ENCODE peak calls at places on chromosomes 4 and X, in ten cellular contexts. U, F, B, N, E, W, A, Z, X and J are unnamed samples.

GRCh38 chr4:24235609-24236008 is 345.8 kb upstream of the PPARGC1A start:
- DNase-seq in U (no peak), F (no peak), W (no peak), N (peak), X (no peak), A (no peak), Z (no peak), B (peak), E (no peak), J (no peak)

GRCh38 chr4:153024466-153024865 is 88.3 kb downstream of the FHDC1 start:
- DNase-seq in B (no peak), F (no peak), U (no peak), A (no peak), W (no peak), Z (no peak), N (no peak), E (no peak), X (no peak), J (no peak)

GRCh38 chr4:63583561-63583960 is 825.7 kb downstream of the TECRL start:
- DNase-seq in A (no peak), F (no peak), N (no peak), U (no peak), W (no peak), E (no peak), B (no peak), Z (no peak), X (no peak), J (no peak)

GRCh38 chrX:109654710-109655109 is 29.7 kb upstream of the KCNE5 start:
- DNase-seq in B (no peak), E (no peak), F (no peak), N (no peak), U (no peak), X (no peak), A (no peak), W (no peak), Z (no peak), J (no peak)

GRCh38 chr4:53563824-53564223 is 27.5 kb downstream of the LNX1 start:
- DNase-seq in Z (peak), B (no peak), W (no peak), A (peak), X (no peak), F (no peak), N (peak), E (peak), U (no peak), J (peak)

GRCh38 chr4:6991771-6992557 is 51.2 kb upstream of the TADA2B start:
- DNase-seq in X (peak), U (no peak), F (peak), E (no peak), B (no peak), Z (peak), A (peak), N (peak), W (no peak), J (peak)

GRCh38 chr4:153020460-153020859 is 84.3 kb downstream of the FHDC1 start:
- DNase-seq in W (no peak), X (no peak), E (no peak), U (no peak), F (no peak), N (no peak), A (no peak), Z (no peak), B (no peak), J (no peak)

GRCh38 chrX:94058728-94059382 is 384.8 kb downstream of the FAM133A start:
- DNase-seq in W (no peak), U (no peak), A (no peak), E (no peak), Z (no peak), N (no peak), F (no peak), B (peak), X (no peak), J (no peak)

DNA sequence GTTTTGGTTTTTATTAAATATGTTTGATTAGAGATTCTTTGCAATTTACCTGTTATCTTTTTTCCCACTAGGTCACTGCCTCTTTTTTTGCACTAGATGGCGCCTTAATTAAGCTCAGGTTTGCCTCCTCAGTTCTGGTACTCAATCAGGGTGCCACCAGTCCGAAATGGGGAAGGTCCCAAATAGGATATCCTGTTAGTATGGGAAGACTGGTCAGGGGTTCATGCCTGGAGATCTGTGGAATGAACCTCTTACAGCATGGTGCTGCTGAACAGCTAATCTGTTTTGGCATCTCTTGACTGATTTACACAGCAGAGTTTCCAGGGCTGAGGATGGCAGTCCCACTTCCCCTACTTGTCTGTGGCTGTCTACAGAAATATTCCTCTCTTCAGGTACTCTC is 24.2 kb upstream of the VSIG1 start:
- DNase-seq in N (no peak), U (no peak), E (peak), F (no peak), B (no peak), Z (peak), W (no peak), A (no peak), X (no peak), J (no peak)
- TF ChIP-seq CTCF in N (peak), U (peak), E (peak), F (peak), B (no peak), Z (peak), W (no peak), A (peak), X (peak), J (peak)

GRCh38 chr4:74438661-74439060 is 6.3 kb upstream of the AREG start:
- DNase-seq in B (no peak), X (no peak), E (no peak), Z (no peak), U (no peak), A (no peak), W (no peak), N (no peak), F (no peak), J (no peak)
- H3K4me3 ChIP-seq in B (no peak), X (no peak), E (no peak), Z (no peak), U (no peak), A (no peak), W (no peak), N (no peak), F (no peak), J (no peak)

GRCh38 chrX:131725001-131725654 is 181.3 kb downstream of the OR13H1 start:
- DNase-seq in N (no peak), W (no peak), Z (no peak), X (no peak), U (no peak), E (no peak), F (no peak), B (no peak), A (no peak), J (no peak)

GRCh38 chrX:131724292-131724691 is 180.4 kb downstream of the OR13H1 start:
- DNase-seq in W (no peak), X (no peak), B (no peak), U (no peak), F (no peak), A (no peak), E (no peak), Z (no peak), N (no peak), J (no peak)

GRCh38 chrX:131727778-131728177 is 183.9 kb downstream of the OR13H1 start:
- DNase-seq in A (no peak), E (no peak), N (no peak), F (no peak), Z (no peak), U (no peak), B (no peak), X (no peak), W (no peak), J (no peak)

GRCh38 chrX:131728295-131729145 is 184.6 kb downstream of the OR13H1 start:
- DNase-seq in N (peak), Z (no peak), W (no peak), E (no peak), U (no peak), F (peak), B (no peak), A (peak), X (peak), J (peak)

DNA sequence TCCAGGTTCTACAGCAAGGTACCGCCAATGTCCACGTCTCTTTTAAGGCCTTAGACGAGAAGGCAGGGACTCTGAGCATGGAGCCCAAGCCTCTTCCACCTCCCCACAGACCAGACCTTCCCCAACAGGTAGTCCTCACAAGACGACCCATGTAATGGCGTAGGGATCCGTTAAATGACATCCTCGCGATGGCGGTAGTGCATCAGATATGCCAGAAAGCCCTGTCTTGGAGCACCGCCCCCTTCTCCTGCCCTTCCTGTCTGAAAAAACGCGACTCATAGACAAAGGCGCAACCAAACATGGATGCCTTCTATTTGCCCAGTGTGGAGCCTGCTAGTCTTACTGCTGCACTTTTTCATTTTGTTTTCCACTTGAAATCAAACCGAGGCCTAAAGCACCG is 185.4 kb downstream of the OR13H1 start:
- DNase-seq in F (peak), W (no peak), E (peak), Z (no peak), B (no peak), A (peak), U (no peak), N (peak), X (peak), J (peak)
- TF ChIP-seq CTCF in F (peak), W (no peak), E (no peak), Z (no peak), B (no peak), A (peak), U (no peak), N (no peak), X (no peak), J (peak)

GRCh38 chr4:100881283-100881682 is 363.5 kb upstream of the EMCN start:
- DNase-seq in Z (no peak), X (no peak), E (no peak), W (no peak), U (no peak), F (no peak), B (no peak), N (no peak), A (no peak), J (no peak)
- H3K4me3 ChIP-seq in Z (no peak), X (no peak), E (no peak), W (no peak), U (no peak), F (no peak), B (no peak), N (no peak), A (no peak), J (no peak)

GRCh38 chrX:119694601-119695534 is 1.9 kb upstream of the SEPTIN6 start:
- DNase-seq in F (no peak), Z (no peak), B (no peak), A (no peak), N (no peak), W (no peak), X (peak), E (no peak), U (no peak), J (no peak)

GRCh38 chrX:119692241-119693031 is 532 bp downstream of the SEPTIN6 start:
- DNase-seq in U (peak), X (peak), N (peak), A (no peak), B (peak), E (peak), W (peak), Z (peak), F (no peak), J (no peak)

GRCh38 chrX:119690921-119691716 is 1.8 kb downstream of the SEPTIN6 start:
- DNase-seq in B (no peak), U (peak), A (no peak), F (no peak), N (peak), Z (peak), W (no peak), X (peak), E (peak), J (no peak)

GRCh38 chrX:119693996-119694451 is 1.1 kb upstream of the SEPTIN6 start:
- DNase-seq in E (no peak), B (no peak), W (no peak), U (no peak), X (no peak), A (no peak), F (no peak), N (no peak), Z (no peak), J (no peak)

GRCh38 chrX:119693032-119693995 is at the start of gene SEPTIN6:
- DNase-seq in B (peak), F (peak), E (peak), X (peak), U (peak), N (peak), A (peak), Z (peak), W (peak), J (no peak)
- TF ChIP-seq CTCF in B (no peak), F (peak), E (peak), X (peak), U (peak), N (no peak), A (no peak), Z (no peak), W (no peak), J (peak)

GRCh38 chr4:159146454-159146853 is 43.6 kb downstream of the RAPGEF2 start:
- DNase-seq in A (no peak), Z (no peak), U (no peak), B (no peak), F (no peak), W (no peak), N (no peak), X (no peak), E (no peak), J (no peak)

GRCh38 chr4:159150838-159151390 is 48.0 kb downstream of the RAPGEF2 start:
- DNase-seq in U (no peak), X (no peak), Z (no peak), E (peak), W (no peak), A (no peak), B (no peak), N (no peak), F (no peak), J (no peak)

GRCh38 chr4:159151701-159152100 is 48.8 kb downstream of the RAPGEF2 start:
- DNase-seq in F (no peak), A (no peak), U (no peak), E (no peak), Z (no peak), W (no peak), N (no peak), X (no peak), B (no peak), J (no peak)

GRCh38 chr4:159153669-159154068 is 50.8 kb downstream of the RAPGEF2 start:
- DNase-seq in X (no peak), E (no peak), B (no peak), N (no peak), Z (no peak), A (no peak), W (no peak), F (no peak), U (no peak), J (no peak)

DNA sequence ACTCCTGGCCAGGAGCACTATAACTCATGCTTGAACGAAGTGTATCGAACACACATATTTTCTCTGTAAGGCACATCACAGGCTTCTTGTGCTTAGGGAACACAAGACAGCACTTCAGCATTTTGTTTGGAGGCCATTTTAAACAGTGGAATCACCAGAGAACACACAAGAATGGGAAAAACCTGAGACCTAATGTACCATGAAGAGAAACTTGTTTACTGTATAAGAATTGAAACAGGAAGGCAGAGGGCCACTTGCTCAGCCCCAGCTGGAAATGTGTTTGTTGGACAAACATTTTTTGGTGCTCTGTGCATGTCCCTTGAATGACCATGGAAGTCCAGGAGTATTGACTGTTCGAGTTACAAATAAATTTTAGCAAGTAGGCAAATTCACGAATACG is 47.5 kb downstream of the RAPGEF2 start:
- DNase-seq in E (peak), W (no peak), F (no peak), X (no peak), Z (no peak), U (no peak), N (no peak), A (no peak), B (no peak), J (no peak)
- H3K4me3 ChIP-seq in E (no peak), W (no peak), F (no peak), X (no peak), Z (no peak), U (no peak), N (no peak), A (no peak), B (no peak), J (no peak)

GRCh38 chrX:87664381-87664780 is 146.8 kb downstream of the KLHL4 start:
- DNase-seq in U (no peak), X (no peak), N (no peak), A (peak), W (no peak), E (no peak), F (no peak), Z (peak), B (no peak), J (no peak)
- TF ChIP-seq CTCF in U (peak), X (no peak), N (peak), A (peak), W (peak), E (no peak), F (peak), Z (no peak), B (no peak), J (peak)

GRCh38 chr4:108247511-108248088 is 78.9 kb upstream of the LEF1 start:
- DNase-seq in B (peak), N (peak), X (no peak), W (no peak), E (peak), U (no peak), A (no peak), F (no peak), Z (no peak), J (no peak)
- H3K4me3 ChIP-seq in B (no peak), N (no peak), X (no peak), W (no peak), E (no peak), U (no peak), A (no peak), F (no peak), Z (no peak), J (no peak)